ENCODE peak calls at places on chromosomes 1 and 21, in eight cellular contexts. One of them, this sample, is unnamed.

GRCh38 chr21:35084869-35085268 is 35.8 kb upstream of the RUNX1 start:
- DNase-seq in nephron progenitor cell: no peak
- DNase-seq in stimulated activated CD4-positive, alpha-beta T cell treated with anti-CD3 and anti-CD28 coated beads, Interleukin-4, amount 100 ng/mL, for 48 hours: no peak
- DNase-seq in endothelial cell: no peak
- DNase-seq in CD8-positive, alpha-beta T cell: no peak
- DNase-seq in LHCN-M2: peak; percentile 90
- DNase-seq in A172: peak; percentile 97
- DNase-seq in foreskin fibroblast: peak; percentile 87
- DNase-seq in this sample: peak; percentile 71

GRCh38 chr1:41754540-41754939 is 164.2 kb downstream of the HIVEP3 start:
- DNase-seq in stimulated activated CD4-positive, alpha-beta T cell treated with anti-CD3 and anti-CD28 coated beads, Interleukin-4, amount 100 ng/mL, for 48 hours: no peak
- DNase-seq in A172: no peak
- DNase-seq in CD8-positive, alpha-beta T cell: no peak
- DNase-seq in foreskin fibroblast: no peak
- DNase-seq in nephron progenitor cell: no peak
- DNase-seq in LHCN-M2: no peak
- DNase-seq in endothelial cell: no peak
- DNase-seq in this sample: no peak

GRCh38 chr1:115426271-115426771 is 88.3 kb upstream of the NGF start:
- DNase-seq in nephron progenitor cell: peak; percentile 5
- DNase-seq in A172: peak; percentile 97
- DNase-seq in foreskin fibroblast: peak; percentile 83
- DNase-seq in endothelial cell: peak; percentile 17
- DNase-seq in LHCN-M2: peak; percentile 84
- DNase-seq in stimulated activated CD4-positive, alpha-beta T cell treated with anti-CD3 and anti-CD28 coated beads, Interleukin-4, amount 100 ng/mL, for 48 hours: no peak
- DNase-seq in CD8-positive, alpha-beta T cell: no peak
- DNase-seq in this sample: peak; percentile 80

GRCh38 chr1:214331827-214332423 is 51.0 kb downstream of the SMYD2 start:
- DNase-seq in CD8-positive, alpha-beta T cell: peak; percentile 47
- DNase-seq in nephron progenitor cell: peak; percentile 69
- DNase-seq in endothelial cell: peak; percentile 65
- DNase-seq in LHCN-M2: peak; percentile 50
- DNase-seq in foreskin fibroblast: peak; percentile 62
- DNase-seq in stimulated activated CD4-positive, alpha-beta T cell treated with anti-CD3 and anti-CD28 coated beads, Interleukin-4, amount 100 ng/mL, for 48 hours: peak; percentile 31
- DNase-seq in A172: peak; percentile 52
- DNase-seq in this sample: peak; percentile 33

GRCh38 chr1:162560303-162561036 is 1.1 kb upstream of the UAP1 start:
- DNase-seq in stimulated activated CD4-positive, alpha-beta T cell treated with anti-CD3 and anti-CD28 coated beads, Interleukin-4, amount 100 ng/mL, for 48 hours: no peak
- DNase-seq in nephron progenitor cell: no peak
- DNase-seq in A172: no peak
- DNase-seq in CD8-positive, alpha-beta T cell: no peak
- DNase-seq in foreskin fibroblast: no peak
- DNase-seq in LHCN-M2: no peak
- DNase-seq in endothelial cell: no peak
- DNase-seq in this sample: no peak

GRCh38 chr1:219292341-219292740 is 118.7 kb downstream of the LYPLAL1 start:
- DNase-seq in stimulated activated CD4-positive, alpha-beta T cell treated with anti-CD3 and anti-CD28 coated beads, Interleukin-4, amount 100 ng/mL, for 48 hours: no peak
- DNase-seq in endothelial cell: no peak
- DNase-seq in LHCN-M2: no peak
- DNase-seq in A172: no peak
- DNase-seq in CD8-positive, alpha-beta T cell: no peak
- DNase-seq in nephron progenitor cell: no peak
- DNase-seq in foreskin fibroblast: no peak
- DNase-seq in this sample: no peak

GRCh38 chr1:116334015-116334547 is 39.0 kb upstream of the ATP1A1 start:
- DNase-seq in A172: peak; percentile 45
- DNase-seq in foreskin fibroblast: peak; percentile 69
- DNase-seq in CD8-positive, alpha-beta T cell: no peak
- DNase-seq in endothelial cell: no peak
- DNase-seq in nephron progenitor cell: no peak
- DNase-seq in LHCN-M2: peak; percentile 12
- DNase-seq in stimulated activated CD4-positive, alpha-beta T cell treated with anti-CD3 and anti-CD28 coated beads, Interleukin-4, amount 100 ng/mL, for 48 hours: no peak
- DNase-seq in this sample: no peak

GRCh38 chr21:31185663-31186062 is 147.4 kb upstream of the KRTAP19-8 start:
- DNase-seq in nephron progenitor cell: no peak
- DNase-seq in CD8-positive, alpha-beta T cell: no peak
- DNase-seq in foreskin fibroblast: no peak
- DNase-seq in stimulated activated CD4-positive, alpha-beta T cell treated with anti-CD3 and anti-CD28 coated beads, Interleukin-4, amount 100 ng/mL, for 48 hours: no peak
- DNase-seq in endothelial cell: no peak
- DNase-seq in A172: no peak
- DNase-seq in LHCN-M2: no peak
- DNase-seq in this sample: no peak

GRCh38 chr1:246592695-246593094 is 26.4 kb downstream of the CNST start:
- DNase-seq in CD8-positive, alpha-beta T cell: no peak
- DNase-seq in LHCN-M2: peak; percentile 88
- DNase-seq in foreskin fibroblast: peak; percentile 95
- DNase-seq in endothelial cell: no peak
- DNase-seq in A172: peak; percentile 66
- DNase-seq in nephron progenitor cell: no peak
- DNase-seq in stimulated activated CD4-positive, alpha-beta T cell treated with anti-CD3 and anti-CD28 coated beads, Interleukin-4, amount 100 ng/mL, for 48 hours: no peak
- DNase-seq in this sample: peak; percentile 71

GRCh38 chr1:232301246-232301645 is 328.7 kb downstream of the SIPA1L2 start:
- DNase-seq in LHCN-M2: no peak
- DNase-seq in endothelial cell: no peak
- DNase-seq in A172: no peak
- DNase-seq in nephron progenitor cell: no peak
- DNase-seq in foreskin fibroblast: no peak
- DNase-seq in stimulated activated CD4-positive, alpha-beta T cell treated with anti-CD3 and anti-CD28 coated beads, Interleukin-4, amount 100 ng/mL, for 48 hours: no peak
- DNase-seq in CD8-positive, alpha-beta T cell: no peak
- DNase-seq in this sample: no peak

GRCh38 chr21:29091032-29091431 is 17.6 kb upstream of the CCT8 start:
- DNase-seq in stimulated activated CD4-positive, alpha-beta T cell treated with anti-CD3 and anti-CD28 coated beads, Interleukin-4, amount 100 ng/mL, for 48 hours: no peak
- DNase-seq in LHCN-M2: peak; percentile 91
- DNase-seq in foreskin fibroblast: peak; percentile 80
- DNase-seq in nephron progenitor cell: no peak
- DNase-seq in endothelial cell: no peak
- DNase-seq in CD8-positive, alpha-beta T cell: no peak
- DNase-seq in A172: peak; percentile 71
- DNase-seq in this sample: peak; percentile 46

GRCh38 chr1:172588296-172589291 is 55.6 kb downstream of the SUCO start:
- DNase-seq in foreskin fibroblast: peak; percentile 87
- DNase-seq in endothelial cell: no peak
- DNase-seq in CD8-positive, alpha-beta T cell: no peak
- DNase-seq in LHCN-M2: peak; percentile 91
- DNase-seq in stimulated activated CD4-positive, alpha-beta T cell treated with anti-CD3 and anti-CD28 coated beads, Interleukin-4, amount 100 ng/mL, for 48 hours: peak; percentile 7
- DNase-seq in nephron progenitor cell: no peak
- DNase-seq in A172: peak; percentile 95
- DNase-seq in this sample: peak; percentile 40

GRCh38 chr1:87362834-87363426 is 34.2 kb downstream of the LMO4 start:
- DNase-seq in stimulated activated CD4-positive, alpha-beta T cell treated with anti-CD3 and anti-CD28 coated beads, Interleukin-4, amount 100 ng/mL, for 48 hours: no peak
- DNase-seq in endothelial cell: no peak
- DNase-seq in A172: no peak
- DNase-seq in nephron progenitor cell: no peak
- DNase-seq in LHCN-M2: peak; percentile 77
- DNase-seq in CD8-positive, alpha-beta T cell: no peak
- DNase-seq in foreskin fibroblast: peak; percentile 53
- DNase-seq in this sample: peak; percentile 17

GRCh38 chr21:42189860-42190491 is 29.0 kb upstream of the ABCG1 start:
- DNase-seq in A172: no peak
- DNase-seq in stimulated activated CD4-positive, alpha-beta T cell treated with anti-CD3 and anti-CD28 coated beads, Interleukin-4, amount 100 ng/mL, for 48 hours: peak; percentile 24
- DNase-seq in foreskin fibroblast: no peak
- DNase-seq in nephron progenitor cell: no peak
- DNase-seq in endothelial cell: no peak
- DNase-seq in LHCN-M2: no peak
- DNase-seq in CD8-positive, alpha-beta T cell: peak; percentile 23
- DNase-seq in this sample: no peak

GRCh38 chr1:211541715-211542477 is 37.1 kb downstream of the SLC30A1 start:
- DNase-seq in stimulated activated CD4-positive, alpha-beta T cell treated with anti-CD3 and anti-CD28 coated beads, Interleukin-4, amount 100 ng/mL, for 48 hours: no peak
- DNase-seq in CD8-positive, alpha-beta T cell: no peak
- DNase-seq in foreskin fibroblast: peak; percentile 46
- DNase-seq in endothelial cell: no peak
- DNase-seq in nephron progenitor cell: no peak
- DNase-seq in LHCN-M2: no peak
- DNase-seq in A172: no peak
- DNase-seq in this sample: peak; percentile 10

GRCh38 chr1:150160964-150161626 is 11.4 kb downstream of the PLEKHO1 start:
- DNase-seq in foreskin fibroblast: no peak
- DNase-seq in stimulated activated CD4-positive, alpha-beta T cell treated with anti-CD3 and anti-CD28 coated beads, Interleukin-4, amount 100 ng/mL, for 48 hours: no peak
- DNase-seq in CD8-positive, alpha-beta T cell: no peak
- DNase-seq in nephron progenitor cell: no peak
- DNase-seq in LHCN-M2: no peak
- DNase-seq in endothelial cell: no peak
- DNase-seq in A172: no peak
- DNase-seq in this sample: no peak

GRCh38 chr1:206445116-206445515 is 25.2 kb upstream of the IKBKE start:
- DNase-seq in LHCN-M2: peak; percentile 80
- DNase-seq in A172: no peak
- DNase-seq in stimulated activated CD4-positive, alpha-beta T cell treated with anti-CD3 and anti-CD28 coated beads, Interleukin-4, amount 100 ng/mL, for 48 hours: no peak
- DNase-seq in CD8-positive, alpha-beta T cell: no peak
- DNase-seq in foreskin fibroblast: peak; percentile 66
- DNase-seq in nephron progenitor cell: no peak
- DNase-seq in endothelial cell: no peak
- DNase-seq in this sample: peak; percentile 90

GRCh38 chr21:29238052-29238966 is 60.4 kb upstream of the BACH1 start:
- DNase-seq in CD8-positive, alpha-beta T cell: no peak
- DNase-seq in endothelial cell: no peak
- DNase-seq in LHCN-M2: no peak
- DNase-seq in stimulated activated CD4-positive, alpha-beta T cell treated with anti-CD3 and anti-CD28 coated beads, Interleukin-4, amount 100 ng/mL, for 48 hours: no peak
- DNase-seq in foreskin fibroblast: peak; percentile 73
- DNase-seq in nephron progenitor cell: no peak
- DNase-seq in A172: no peak
- DNase-seq in this sample: no peak

GRCh38 chr1:22518379-22518778 is 44.9 kb upstream of the EPHA8 start:
- DNase-seq in foreskin fibroblast: no peak
- DNase-seq in nephron progenitor cell: no peak
- DNase-seq in endothelial cell: no peak
- DNase-seq in A172: no peak
- DNase-seq in stimulated activated CD4-positive, alpha-beta T cell treated with anti-CD3 and anti-CD28 coated beads, Interleukin-4, amount 100 ng/mL, for 48 hours: no peak
- DNase-seq in LHCN-M2: no peak
- DNase-seq in CD8-positive, alpha-beta T cell: no peak
- DNase-seq in this sample: no peak

GRCh38 chr1:51240096-51240495 is 4.0 kb downstream of the RNF11 start:
- DNase-seq in A172: no peak
- DNase-seq in stimulated activated CD4-positive, alpha-beta T cell treated with anti-CD3 and anti-CD28 coated beads, Interleukin-4, amount 100 ng/mL, for 48 hours: no peak
- DNase-seq in endothelial cell: no peak
- DNase-seq in LHCN-M2: no peak
- DNase-seq in foreskin fibroblast: no peak
- DNase-seq in CD8-positive, alpha-beta T cell: no peak
- DNase-seq in nephron progenitor cell: no peak
- DNase-seq in this sample: no peak

GRCh38 chr1:153553691-153554608 is 4.9 kb upstream of the S100A3 start:
- DNase-seq in stimulated activated CD4-positive, alpha-beta T cell treated with anti-CD3 and anti-CD28 coated beads, Interleukin-4, amount 100 ng/mL, for 48 hours: no peak
- DNase-seq in nephron progenitor cell: no peak
- DNase-seq in endothelial cell: no peak
- DNase-seq in A172: peak; percentile 72
- DNase-seq in LHCN-M2: no peak
- DNase-seq in CD8-positive, alpha-beta T cell: no peak
- DNase-seq in foreskin fibroblast: peak; percentile 70
- DNase-seq in this sample: peak; percentile 54

GRCh38 chr1:14238472-14239059 is 359.9 kb upstream of the KAZN start:
- DNase-seq in stimulated activated CD4-positive, alpha-beta T cell treated with anti-CD3 and anti-CD28 coated beads, Interleukin-4, amount 100 ng/mL, for 48 hours: no peak
- DNase-seq in foreskin fibroblast: peak; percentile 14
- DNase-seq in LHCN-M2: no peak
- DNase-seq in nephron progenitor cell: no peak
- DNase-seq in CD8-positive, alpha-beta T cell: no peak
- DNase-seq in A172: no peak
- DNase-seq in endothelial cell: no peak
- DNase-seq in this sample: no peak

GRCh38 chr1:216723274-216723780 is at the start of gene ESRRG:
- DNase-seq in endothelial cell: peak; percentile 73
- DNase-seq in stimulated activated CD4-positive, alpha-beta T cell treated with anti-CD3 and anti-CD28 coated beads, Interleukin-4, amount 100 ng/mL, for 48 hours: no peak
- DNase-seq in LHCN-M2: no peak
- DNase-seq in A172: no peak
- DNase-seq in CD8-positive, alpha-beta T cell: no peak
- DNase-seq in foreskin fibroblast: peak; percentile 21
- DNase-seq in nephron progenitor cell: peak; percentile 78
- DNase-seq in this sample: peak; percentile 2

GRCh38 chr21:42565206-42565810 is 51.7 kb downstream of the SLC37A1 start:
- DNase-seq in foreskin fibroblast: no peak
- DNase-seq in A172: no peak
- DNase-seq in CD8-positive, alpha-beta T cell: no peak
- DNase-seq in LHCN-M2: no peak
- DNase-seq in nephron progenitor cell: no peak
- DNase-seq in stimulated activated CD4-positive, alpha-beta T cell treated with anti-CD3 and anti-CD28 coated beads, Interleukin-4, amount 100 ng/mL, for 48 hours: no peak
- DNase-seq in endothelial cell: no peak
- DNase-seq in this sample: no peak

GRCh38 chr21:43467785-43468184 is 40.9 kb upstream of the SIK1 start:
- DNase-seq in A172: no peak
- DNase-seq in foreskin fibroblast: no peak
- DNase-seq in LHCN-M2: no peak
- DNase-seq in stimulated activated CD4-positive, alpha-beta T cell treated with anti-CD3 and anti-CD28 coated beads, Interleukin-4, amount 100 ng/mL, for 48 hours: no peak
- DNase-seq in CD8-positive, alpha-beta T cell: no peak
- DNase-seq in endothelial cell: no peak
- DNase-seq in nephron progenitor cell: no peak
- DNase-seq in this sample: no peak

GRCh38 chr1:206963740-206964139 is 6.5 kb downstream of the FCAMR start:
- DNase-seq in CD8-positive, alpha-beta T cell: no peak
- DNase-seq in LHCN-M2: no peak
- DNase-seq in nephron progenitor cell: no peak
- DNase-seq in foreskin fibroblast: no peak
- DNase-seq in endothelial cell: no peak
- DNase-seq in A172: no peak
- DNase-seq in stimulated activated CD4-positive, alpha-beta T cell treated with anti-CD3 and anti-CD28 coated beads, Interleukin-4, amount 100 ng/mL, for 48 hours: no peak
- DNase-seq in this sample: no peak

GRCh38 chr1:67791261-67791660 is 42.0 kb downstream of the GNG12 start:
- DNase-seq in CD8-positive, alpha-beta T cell: no peak
- DNase-seq in nephron progenitor cell: no peak
- DNase-seq in endothelial cell: no peak
- DNase-seq in LHCN-M2: no peak
- DNase-seq in A172: no peak
- DNase-seq in foreskin fibroblast: no peak
- DNase-seq in stimulated activated CD4-positive, alpha-beta T cell treated with anti-CD3 and anti-CD28 coated beads, Interleukin-4, amount 100 ng/mL, for 48 hours: no peak
- DNase-seq in this sample: no peak

GRCh38 chr1:36154765-36155559 is 998 bp upstream of the MAP7D1 start:
- DNase-seq in stimulated activated CD4-positive, alpha-beta T cell treated with anti-CD3 and anti-CD28 coated beads, Interleukin-4, amount 100 ng/mL, for 48 hours: no peak
- DNase-seq in CD8-positive, alpha-beta T cell: no peak
- DNase-seq in nephron progenitor cell: peak; percentile 38
- DNase-seq in A172: no peak
- DNase-seq in LHCN-M2: peak; percentile 30
- DNase-seq in endothelial cell: no peak
- DNase-seq in foreskin fibroblast: peak; percentile 33
- DNase-seq in this sample: peak; percentile 79

This sample was measured in myocyte.